ENCODE peak calls at places on chromosomes 13 and 19, in eight cellular contexts. P is HCT116; X is heart left ventricle; C is spleen; S is effector memory CD4-positive, alpha-beta T cell; O is CD4-positive, CD25-positive, alpha-beta regulatory T cell; K is CD4-positive, alpha-beta memory T cell; F is CD8-positive, alpha-beta memory T cell. E is an unnamed sample.

GRCh38 chr13:37615271-37615670 is 16.7 kb upstream of the POSTN start:
- DNase-seq in C (no peak), O (no peak), S (no peak), P (no peak), F (no peak), K (no peak), X (no peak), E (no peak)

GRCh38 chr19:6011794-6012193 is 33.9 kb upstream of the RANBP3 start:
- DNase-seq in F (no peak), S (no peak), K (no peak), P (no peak), O (no peak), C (no peak), X (no peak), E (no peak)

GRCh38 chr13:50267917-50268316 is 252.7 kb downstream of the KCNRG start:
- DNase-seq in S (no peak), P (no peak), F (no peak), O (no peak), C (no peak), K (no peak), X (no peak), E (no peak)

GRCh38 chr19:49361438-49362047 is 673 bp downstream of the TEAD2 start:
- DNase-seq in F (no peak), C (peak), S (no peak), P (peak), O (no peak), K (no peak), X (peak), E (no peak)

GRCh38 chr19:3398114-3398899 is 31.9 kb downstream of the NFIC start:
- DNase-seq in X (peak), K (no peak), P (no peak), O (no peak), F (no peak), S (no peak), C (peak), E (no peak)

GRCh38 chr13:65725001-65725400 is 1505.1 kb downstream of the PCDH9 start:
- DNase-seq in S (no peak), O (no peak), C (no peak), F (no peak), K (no peak), X (no peak), P (no peak), E (no peak)

GRCh38 chr13:76879211-76879875 is 6.9 kb downstream of the KCTD12 start:
- DNase-seq in O (peak), F (no peak), X (peak), S (peak), C (peak), K (peak), P (no peak), E (peak)

GRCh38 chr13:111117289-111117688 is 2.2 kb downstream of the ARHGEF7 start:
- DNase-seq in X (no peak), S (no peak), O (no peak), F (no peak), K (no peak), P (no peak), C (no peak), E (no peak)

GRCh38 chr19:38262585-38263268 is 1.6 kb upstream of the SPINT2 start:
- DNase-seq in F (no peak), K (no peak), S (no peak), O (no peak), P (no peak), C (no peak), X (no peak), E (no peak)

GRCh38 chr19:6963259-6963852 is 57.9 kb downstream of the MBD3L2B start:
- DNase-seq in F (no peak), C (no peak), P (no peak), K (no peak), O (no peak), S (no peak), X (no peak), E (no peak)

GRCh38 chr13:26280295-26280694 is 26.4 kb downstream of the CDK8 start:
- DNase-seq in S (no peak), K (no peak), O (no peak), C (no peak), X (no peak), F (no peak), P (no peak), E (no peak)

GRCh38 chr19:54609356-54609791 is 15.9 kb downstream of the LILRA1 start:
- DNase-seq in X (no peak), K (no peak), S (no peak), C (peak), F (no peak), P (no peak), O (no peak), E (no peak)

GRCh38 chr13:30334663-30335386 is 27.5 kb upstream of the KATNAL1 start:
- DNase-seq in K (peak), S (no peak), O (no peak), F (no peak), P (peak), C (no peak), X (no peak), E (no peak)

GRCh38 chr13:74229242-74229641 is 95.0 kb upstream of the KLF12 start:
- DNase-seq in S (no peak), C (no peak), K (no peak), X (no peak), P (no peak), O (no peak), F (no peak), E (no peak)

GRCh38 chr13:95099541-95099940 is 201.7 kb downstream of the ABCC4 start:
- DNase-seq in K (no peak), X (no peak), F (no peak), S (no peak), P (no peak), C (no peak), O (no peak), E (no peak)

GRCh38 chr13:110306340-110306959 is 507 bp downstream of the COL4A1 start:
- DNase-seq in S (no peak), K (no peak), O (no peak), X (no peak), C (no peak), F (no peak), P (no peak), E (no peak)

GRCh38 chr19:54462713-54463530 is 656 bp downstream of the LENG9 start:
- DNase-seq in F (peak), X (peak), O (peak), P (no peak), S (peak), C (peak), K (peak), E (peak)

GRCh38 chr13:75326173-75327131 is 155.5 kb downstream of the TBC1D4 start:
- DNase-seq in P (no peak), S (peak), X (no peak), K (peak), O (peak), F (peak), C (peak), E (peak)

GRCh38 chr13:20702945-20703784 is at the start of gene IL17D:
- DNase-seq in F (peak), X (no peak), O (peak), S (no peak), C (peak), K (peak), P (no peak), E (no peak)

GRCh38 chr19:7512400-7512851 is 3.5 kb upstream of the ZNF358 start:
- DNase-seq in X (no peak), K (no peak), O (no peak), S (no peak), C (no peak), P (no peak), F (no peak), E (no peak)

GRCh38 chr19:33159893-33160292 is 28.0 kb downstream of the WDR88 start:
- DNase-seq in X (no peak), C (peak), P (no peak), F (no peak), K (no peak), O (no peak), S (no peak), E (no peak)

GRCh38 chr13:26996965-26997752 is 174.5 kb downstream of the USP12 start:
- DNase-seq in P (no peak), X (no peak), C (peak), K (no peak), F (no peak), O (no peak), S (no peak), E (no peak)

GRCh38 chr13:99193152-99193551 is 7.5 kb upstream of the UBAC2 start:
- DNase-seq in P (no peak), F (no peak), K (no peak), S (no peak), O (no peak), X (no peak), C (no peak), E (no peak)

GRCh38 chr13:49295231-49295630 is 47.5 kb downstream of the CDADC1 start:
- DNase-seq in P (no peak), S (no peak), K (no peak), C (no peak), O (no peak), X (no peak), F (no peak), E (no peak)

GRCh38 chr19:15551183-15552004 is 43.1 kb downstream of the CYP4F22 start:
- DNase-seq in S (peak), P (no peak), F (peak), X (no peak), C (peak), O (peak), K (peak), E (peak)

GRCh38 chr13:29922281-29922821 is 71.9 kb upstream of the UBL3 start:
- DNase-seq in O (no peak), C (no peak), F (no peak), P (no peak), S (no peak), X (no peak), K (no peak), E (no peak)

GRCh38 chr19:48391100-48392005 is at the start of gene KDELR1:
- DNase-seq in F (peak), X (peak), P (no peak), K (peak), S (peak), O (peak), C (peak), E (peak)

GRCh38 chr19:4997297-4997696 is 28.4 kb downstream of the KDM4B start:
- DNase-seq in X (no peak), F (no peak), C (no peak), O (no peak), P (no peak), S (no peak), K (no peak), E (no peak)

GRCh38 chr19:5186293-5187050 is 154.1 kb downstream of the PTPRS start:
- DNase-seq in P (no peak), X (no peak), C (no peak), K (no peak), O (no peak), F (no peak), S (no peak), E (no peak)

GRCh38 chr19:8041553-8041952 is 11.0 kb upstream of the CCL25 start:
- DNase-seq in X (no peak), K (no peak), P (no peak), O (no peak), C (no peak), F (no peak), S (no peak), E (no peak)

GRCh38 chr13:30305456-30305855 is 1.9 kb downstream of the KATNAL1 start:
- DNase-seq in F (no peak), S (no peak), O (no peak), K (no peak), X (no peak), C (no peak), P (no peak), E (no peak)

GRCh38 chr13:90070837-90071525 is 1276.5 kb upstream of the MIR17HG start:
- DNase-seq in O (no peak), S (no peak), P (no peak), K (no peak), C (no peak), F (no peak), X (no peak), E (no peak)

GRCh38 chr19:45782820-45783785 is 813 bp upstream of the DMPK start:
- DNase-seq in C (no peak), F (no peak), K (no peak), S (no peak), X (peak), P (no peak), O (no peak), E (no peak)

GRCh38 chr13:101626925-101627555 is 174.6 kb downstream of the ITGBL1 start:
- DNase-seq in S (no peak), X (no peak), P (no peak), F (no peak), C (no peak), O (no peak), K (peak), E (no peak)

GRCh38 chr13:62293081-62293480 is 877.4 kb upstream of the PCDH20 start:
- DNase-seq in P (no peak), O (no peak), C (no peak), F (no peak), K (no peak), S (no peak), X (no peak), E (no peak)

GRCh38 chr19:18576383-18576782 is 4.7 kb downstream of the UBA52 start:
- DNase-seq in O (no peak), C (no peak), K (no peak), P (no peak), X (no peak), S (no peak), F (no peak), E (no peak)

GRCh38 chr13:76307157-76307556 is 579.0 kb downstream of the KCTD12 start:
- DNase-seq in C (no peak), S (no peak), K (no peak), X (no peak), P (no peak), F (no peak), O (no peak), E (no peak)

GRCh38 chr19:41951686-41952172 is 7.4 kb downstream of the RABAC1 start:
- DNase-seq in P (peak), K (peak), S (peak), C (peak), X (peak), F (peak), O (peak), E (peak)
- H3K4me3 ChIP-seq in P (no peak), K (no peak), S (no peak), C (no peak), X (no peak), F (no peak), O (no peak), E (no peak)

DNA sequence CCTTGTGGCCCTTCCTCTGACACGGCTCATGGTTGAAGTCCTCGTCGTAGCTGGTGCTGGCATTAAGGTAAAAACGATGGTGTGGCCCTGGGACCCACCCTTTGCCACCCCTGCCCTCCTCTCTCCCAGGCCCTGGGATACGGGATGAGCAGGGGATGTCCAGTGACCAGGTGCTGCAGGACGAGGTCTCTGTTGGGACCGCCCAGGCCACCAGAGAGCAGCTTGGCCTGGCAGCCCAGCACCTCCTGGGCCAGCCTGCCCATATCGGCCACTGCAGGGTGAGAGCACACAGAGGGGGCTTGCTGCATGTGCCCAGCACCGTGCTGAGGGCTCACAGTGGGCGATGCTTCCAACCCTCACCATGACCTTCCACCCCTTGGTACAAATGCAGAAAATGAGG is 6.4 kb downstream of the ACTMAP start:
- DNase-seq in X (no peak), K (no peak), S (no peak), F (no peak), O (no peak), C (no peak), P (no peak), E (no peak)
- H3K27ac ChIP-seq in X (no peak), K (no peak), S (no peak), F (no peak), O (no peak), C (peak), P (no peak), E (no peak)

GRCh38 chr13:106796280-106797047 is 228.5 kb upstream of the ARGLU1 start:
- DNase-seq in X (no peak), P (no peak), K (no peak), C (no peak), F (no peak), S (no peak), O (no peak), E (no peak)
- H3K4me3 ChIP-seq in X (no peak), P (no peak), K (no peak), C (no peak), F (no peak), S (no peak), O (peak), E (no peak)

GRCh38 chr19:16627928-16628182 is 149 bp downstream of the MED26 start:
- DNase-seq in K (no peak), F (no peak), O (no peak), X (no peak), S (no peak), P (no peak), C (no peak), E (no peak)
- H3K27ac ChIP-seq in K (peak), F (peak), O (peak), X (peak), S (peak), P (peak), C (peak), E (peak)

DNA sequence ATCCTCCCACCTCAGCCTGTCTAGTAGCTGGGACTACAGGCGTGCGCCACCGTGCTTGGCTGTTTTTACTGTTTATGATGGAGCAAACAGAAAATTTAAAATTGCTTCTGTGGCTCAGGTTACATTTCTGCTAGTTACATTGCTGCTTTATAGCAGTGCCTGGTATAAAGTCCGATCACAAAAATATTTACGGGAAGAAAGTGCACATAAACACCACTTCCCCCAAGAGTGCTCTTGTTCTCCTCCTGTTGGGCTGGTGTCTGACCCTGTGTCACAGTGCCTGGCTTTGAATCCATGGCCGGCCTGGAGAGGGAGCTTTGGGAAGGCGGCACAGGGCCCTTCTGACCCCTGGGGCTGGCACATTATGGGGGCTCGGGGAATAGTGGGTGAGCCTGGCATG is 11.9 kb downstream of the PRKACA start:
- DNase-seq in S (no peak), F (no peak), P (no peak), C (no peak), O (no peak), X (peak), K (no peak), E (no peak)
- H3K4me3 ChIP-seq in S (no peak), F (no peak), P (no peak), C (no peak), O (no peak), X (no peak), K (no peak), E (no peak)

GRCh38 chr19:1922803-1923202 is 17.6 kb downstream of the ADAT3 start:
- DNase-seq in C (no peak), O (no peak), K (no peak), F (no peak), X (no peak), S (no peak), P (no peak), E (no peak)

GRCh38 chr19:1923319-1923718 is 17.7 kb upstream of the CSNK1G2 start:
- DNase-seq in F (no peak), X (no peak), S (no peak), C (no peak), K (peak), P (no peak), O (no peak), E (no peak)

GRCh38 chr19:1921326-1921725 is 16.1 kb downstream of the ADAT3 start:
- DNase-seq in X (no peak), S (no peak), P (no peak), K (no peak), O (no peak), F (no peak), C (no peak), E (no peak)

GRCh38 chr19:1920644-1921043 is 15.4 kb downstream of the ADAT3 start:
- DNase-seq in X (no peak), S (no peak), O (no peak), P (no peak), C (no peak), K (no peak), F (no peak), E (no peak)

DNA sequence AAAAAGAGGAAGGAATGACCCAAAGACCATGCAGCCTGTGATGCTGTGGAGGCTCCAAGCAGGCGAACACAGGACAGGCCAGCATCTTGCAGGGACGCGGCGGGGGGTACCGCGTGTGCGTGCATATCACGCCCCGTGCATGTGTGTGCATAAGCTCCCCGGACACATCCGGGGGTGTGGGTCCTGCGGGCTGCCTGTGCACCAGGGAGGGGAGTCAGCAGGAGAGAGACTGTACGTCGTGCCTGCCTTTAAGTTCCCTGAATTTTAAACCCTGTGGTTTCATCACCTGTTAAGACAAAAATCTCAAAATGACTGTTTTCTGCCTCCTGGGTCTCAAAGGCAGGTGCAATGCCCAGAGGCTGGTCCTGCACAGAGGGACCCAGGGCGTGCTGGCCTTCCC is 16.6 kb downstream of the ADAT3 start:
- DNase-seq in P (no peak), C (no peak), O (no peak), K (no peak), F (no peak), S (no peak), X (no peak), E (no peak)
- H3K27ac ChIP-seq in P (no peak), C (peak), O (no peak), K (no peak), F (no peak), S (no peak), X (no peak), E (no peak)